ENCODE peak calls at places on chromosomes 5 and 9, in four cellular contexts. Q is AG10803, T is left ventricle myocardium inferior, S is HTR-8/SVneo. B is an unnamed sample.

GRCh38 chr5:132776077-132776931 is 735 bp downstream of the SEPTIN8 start:
- DNase-seq in Q (no peak), T (peak; percentile 36), S (no peak), B (no peak)

GRCh38 chr5:153135416-153135815 is 355.1 kb upstream of the GRIA1 start:
- DNase-seq in S (no peak), T (no peak), Q (no peak), B (no peak)

GRCh38 chr5:96790851-96791513 is 16.8 kb downstream of the ERAP1 start:
- DNase-seq in Q (peak; percentile 62), T (no peak), S (no peak), B (no peak)

GRCh38 chr9:131203438-131204219 is 72.7 kb downstream of the FAM78A start:
- DNase-seq in T (no peak), Q (no peak), S (no peak), B (no peak)

GRCh38 chr5:39570418-39571027 is 145.7 kb upstream of the DAB2 start:
- DNase-seq in Q (peak; percentile 62), T (no peak), S (peak; percentile 41), B (no peak)

GRCh38 chr9:96256800-96257199 is 45.2 kb downstream of the HSD17B3 start:
- DNase-seq in S (peak; percentile 73), Q (no peak), T (no peak), B (no peak)

GRCh38 chr5:155616779-155617392 is 603.3 kb downstream of the KIF4B start:
- DNase-seq in Q (peak; percentile 16), S (no peak), T (no peak), B (no peak)

GRCh38 chr5:174384509-174384947 is 339.0 kb downstream of the NSG2 start:
- DNase-seq in T (no peak), S (no peak), Q (peak; percentile 68), B (no peak)

GRCh38 chr5:130514984-130515690 is 610.9 kb downstream of the CHSY3 start:
- DNase-seq in S (no peak), Q (peak; percentile 51), T (no peak), B (no peak)

GRCh38 chr9:89010526-89011089 is 19.3 kb downstream of the S1PR3 start:
- DNase-seq in T (no peak), S (no peak), Q (no peak), B (no peak)

GRCh38 chr9:124208571-124208970 is 49.2 kb upstream of the NEK6 start:
- DNase-seq in Q (no peak), T (no peak), S (no peak), B (no peak)

GRCh38 chr5:98492258-98492657 is 281.2 kb upstream of the RGMB start:
- DNase-seq in T (no peak), S (no peak), Q (no peak), B (no peak)

GRCh38 chr9:96514825-96515218 is 64.9 kb downstream of the HABP4 start:
- DNase-seq in S (no peak), Q (peak; percentile 26), T (no peak), B (no peak)

GRCh38 chr5:77774981-77775772 is 962 bp downstream of the TBCA start:
- DNase-seq in T (no peak), Q (no peak), S (no peak), B (no peak)

GRCh38 chr5:77957-78804 is 13.8 kb upstream of the PLEKHG4B start:
- DNase-seq in Q (peak; percentile 45), T (peak; percentile 49), S (peak; percentile 85), B (no peak)

GRCh38 chr5:35159370-35159742 is 70.9 kb downstream of the PRLR start:
- DNase-seq in T (no peak), Q (peak; percentile 50), S (no peak), B (no peak)

GRCh38 chr9:114507726-114508125 is 2.5 kb upstream of the WHRN start:
- DNase-seq in S (no peak), Q (peak; percentile 29), T (no peak), B (no peak)

GRCh38 chr9:109812818-109813281 is 32.9 kb downstream of the PALM2AKAP2 start:
- DNase-seq in T (no peak), S (no peak), Q (no peak), B (no peak)

GRCh38 chr5:114174837-114175236 is 187.0 kb upstream of the KCNN2 start:
- DNase-seq in Q (no peak), S (no peak), T (no peak), B (no peak)

GRCh38 chr9:133207540-133208170 is 1.4 kb downstream of the OBP2B start:
- DNase-seq in T (no peak), S (no peak), Q (no peak), B (no peak)

GRCh38 chr5:91028518-91028956 is 354.6 kb downstream of the ARRDC3 start:
- DNase-seq in T (no peak), S (no peak), Q (no peak), B (no peak)

GRCh38 chr5:75010838-75011237 is 41.5 kb downstream of the GCNT4 start:
- DNase-seq in T (no peak), Q (no peak), S (no peak), B (no peak)

GRCh38 chr5:95283761-95284511 is 958 bp downstream of the MCTP1 start:
- DNase-seq in Q (no peak), T (no peak), S (peak; percentile 19), B (peak; percentile 35)

GRCh38 chr5:40486437-40487270 is 193.1 kb upstream of the PTGER4 start:
- DNase-seq in Q (no peak), S (no peak), T (no peak), B (no peak)

GRCh38 chr5:163614787-163615186 is 109.4 kb downstream of the MAT2B start:
- DNase-seq in T (no peak), S (no peak), Q (peak; percentile 8), B (no peak)

GRCh38 chr5:83245037-83245436 is 167.7 kb downstream of the XRCC4 start:
- DNase-seq in T (no peak), Q (no peak), S (no peak), B (no peak)

GRCh38 chr9:124511426-124511840 is 4.2 kb upstream of the NR5A1 start:
- DNase-seq in S (no peak), Q (no peak), T (no peak), B (no peak)

GRCh38 chr9:7799934-7800285 is 332 bp upstream of the DMAC1 start:
- DNase-seq in S (no peak), T (no peak), Q (no peak), B (no peak)

GRCh38 chr9:134558124-134558805 is 83.3 kb upstream of the COL5A1 start:
- DNase-seq in T (no peak), S (no peak), Q (no peak), B (no peak)

GRCh38 chr5:24177821-24178220 is 467.0 kb downstream of the CDH10 start:
- DNase-seq in S (no peak), Q (peak; percentile 16), T (no peak), B (no peak)

GRCh38 chr5:135053278-135053677 is 19.2 kb upstream of the PITX1 start:
- DNase-seq in Q (no peak), S (no peak), T (no peak), B (no peak)

B was measured in T1000.